ENCODE peak calls at places on chromosome 16, in ten cellular contexts. T is upper lobe of right lung; D is ovary; R is SJCRH30; V is effector memory CD4-positive, alpha-beta T cell; Z is CD8-positive, alpha-beta memory T cell; E is CD8-positive, alpha-beta T cell; J is cardiac muscle cell; B is body of pancreas; N is fibroblast of pulmonary artery. G is an unnamed sample.

GRCh38 chr16:69351309-69352027 is at the start of gene TMED6:
- DNase-seq in D (no peak), Z (no peak), N (no peak), E (no peak), R (no peak), J (no peak), T (no peak), V (no peak), B (peak), G (no peak)

GRCh38 chr16:11160676-11161115 is 95.3 kb downstream of the SOCS1 start:
- DNase-seq in T (no peak), V (no peak), E (no peak), R (no peak), N (no peak), Z (no peak), J (no peak), B (no peak), D (no peak), G (no peak)

GRCh38 chr16:83015871-83016270 is 389.1 kb downstream of the CDH13 start:
- DNase-seq in N (no peak), R (peak), D (no peak), B (no peak), T (no peak), Z (no peak), J (no peak), E (no peak), V (no peak), G (no peak)

GRCh38 chr16:75376475-75376907 is 56.8 kb downstream of the CFDP1 start:
- DNase-seq in N (no peak), R (no peak), D (no peak), B (peak), J (no peak), V (no peak), Z (no peak), T (no peak), E (no peak), G (no peak)

GRCh38 chr16:3729161-3730112 is 12.1 kb upstream of the TRAP1 start:
- DNase-seq in B (no peak), Z (no peak), V (no peak), D (peak), J (no peak), T (peak), R (no peak), N (no peak), E (no peak), G (no peak)

GRCh38 chr16:88323546-88324330 is 59.0 kb upstream of the ZNF469 start:
- DNase-seq in N (no peak), J (no peak), E (no peak), Z (no peak), B (no peak), T (no peak), V (no peak), D (no peak), R (no peak), G (no peak)

GRCh38 chr16:75820672-75821071 is 94.4 kb upstream of the CPHXL start:
- DNase-seq in B (no peak), T (no peak), J (no peak), R (no peak), V (no peak), D (no peak), N (no peak), E (no peak), Z (no peak), G (no peak)

GRCh38 chr16:7345423-7345822 is 12.8 kb downstream of the RBFOX1 start:
- DNase-seq in V (no peak), N (no peak), D (no peak), Z (no peak), T (no peak), B (no peak), J (no peak), E (no peak), R (peak), G (no peak)

GRCh38 chr16:8044796-8045195 is 545.5 kb downstream of the TMEM114 start:
- DNase-seq in E (no peak), R (no peak), D (no peak), Z (no peak), J (no peak), V (no peak), T (no peak), B (no peak), N (no peak), G (no peak)

GRCh38 chr16:23538919-23539278 is 18.3 kb downstream of the EARS2 start:
- DNase-seq in T (no peak), E (no peak), J (no peak), D (no peak), V (no peak), Z (no peak), B (no peak), R (no peak), N (no peak), G (no peak)

GRCh38 chr16:29680180-29680598 is 1.2 kb downstream of the QPRT start:
- DNase-seq in R (peak), J (no peak), D (no peak), Z (no peak), T (no peak), N (no peak), B (peak), V (no peak), E (no peak), G (no peak)

GRCh38 chr16:78990309-78990701 is 610.2 kb downstream of the MAF start:
- DNase-seq in D (no peak), N (no peak), J (no peak), B (no peak), E (no peak), V (no peak), T (no peak), Z (no peak), R (peak), G (no peak)

GRCh38 chr16:87945351-87946042 is 5.7 kb upstream of the BANP start:
- DNase-seq in N (peak), T (peak), B (peak), R (peak), V (no peak), E (no peak), D (peak), J (peak), Z (no peak), G (no peak)

GRCh38 chr16:22763655-22764054 is 50.3 kb upstream of the HS3ST2 start:
- DNase-seq in V (no peak), T (no peak), Z (no peak), D (no peak), N (no peak), R (peak), E (no peak), B (no peak), J (no peak), G (no peak)

GRCh38 chr16:86424413-86424812 is 85.9 kb upstream of the FOXF1 start:
- DNase-seq in V (no peak), N (no peak), Z (no peak), E (no peak), D (no peak), T (no peak), B (no peak), J (no peak), R (no peak), G (no peak)

GRCh38 chr16:88377961-88378360 is 4.8 kb upstream of the ZNF469 start:
- DNase-seq in B (no peak), E (no peak), J (no peak), V (no peak), Z (no peak), R (no peak), D (peak), N (no peak), T (peak), G (no peak)

GRCh38 chr16:892536-893255 is 78.1 kb downstream of the LMF1 start:
- DNase-seq in J (peak), D (no peak), N (no peak), T (no peak), E (no peak), R (no peak), B (no peak), Z (no peak), V (no peak), G (no peak)

GRCh38 chr16:2497116-2497630 is 16.6 kb upstream of the ATP6V0C start:
- DNase-seq in T (peak), D (no peak), E (no peak), B (peak), Z (no peak), R (peak), V (no peak), N (peak), J (peak), G (no peak)

GRCh38 chr16:23557779-23558330 is 328 bp downstream of the UBFD1 start:
- DNase-seq in J (peak), B (peak), T (no peak), N (peak), E (peak), R (no peak), D (no peak), V (peak), Z (peak), G (no peak)

GRCh38 chr16:6016530-6017184 is 919.1 kb upstream of the EEF2KMT start:
- DNase-seq in E (no peak), B (peak), V (no peak), T (no peak), Z (no peak), N (peak), D (no peak), R (peak), J (no peak), G (peak)

GRCh38 chr16:49484454-49484853 is 110.8 kb downstream of the C16orf78 start:
- DNase-seq in T (peak), J (peak), R (peak), V (no peak), B (peak), Z (no peak), N (peak), E (no peak), D (peak), G (no peak)

GRCh38 chr16:30846649-30847402 is 47.1 kb downstream of the BCL7C start:
- DNase-seq in E (no peak), T (no peak), D (no peak), N (no peak), R (no peak), B (no peak), V (no peak), Z (no peak), J (no peak), G (no peak)

GRCh38 chr16:81624718-81625543 is 154.2 kb upstream of the PLCG2 start:
- DNase-seq in Z (no peak), R (no peak), N (no peak), D (no peak), T (no peak), J (no peak), E (no peak), B (no peak), V (no peak), G (no peak)

GRCh38 chr16:87607223-87607622 is 4.9 kb downstream of the JPH3 start:
- DNase-seq in Z (no peak), J (no peak), B (no peak), E (no peak), T (peak), V (no peak), R (no peak), N (no peak), D (no peak), G (no peak)

GRCh38 chr16:48511071-48511540 is 98.9 kb downstream of the N4BP1 start:
- DNase-seq in R (peak), T (no peak), E (no peak), V (no peak), N (peak), B (no peak), J (peak), Z (no peak), D (peak), G (no peak)

GRCh38 chr16:88705746-88706287 is 391 bp downstream of the RNF166 start:
- DNase-seq in J (no peak), R (no peak), V (no peak), D (no peak), Z (no peak), T (no peak), E (no peak), N (no peak), B (no peak), G (no peak)

GRCh38 chr16:77782694-77783093 is 5.7 kb upstream of the VAT1L start:
- DNase-seq in T (no peak), Z (no peak), E (no peak), N (no peak), V (no peak), B (no peak), D (no peak), J (peak), R (no peak), G (no peak)

GRCh38 chr16:82037666-82038065 is 2.6 kb downstream of the HSD17B2 start:
- DNase-seq in T (no peak), J (no peak), R (peak), B (no peak), Z (no peak), N (no peak), E (no peak), D (no peak), V (no peak), G (no peak)

GRCh38 chr16:65782537-65783290 is 583.8 kb upstream of the CDH5 start:
- DNase-seq in J (peak), Z (no peak), V (no peak), T (no peak), D (no peak), E (no peak), N (peak), B (peak), R (no peak), G (no peak)

GRCh38 chr16:56997264-56997663 is 7.9 kb downstream of the NLRC5 start:
- DNase-seq in T (no peak), J (no peak), V (no peak), N (no peak), R (no peak), E (no peak), B (no peak), Z (no peak), D (no peak), G (no peak)

GRCh38 chr16:88284101-88284500 is 98.7 kb upstream of the ZNF469 start:
- DNase-seq in R (no peak), D (no peak), T (no peak), E (no peak), V (no peak), B (no peak), J (no peak), Z (no peak), N (no peak), G (no peak)

GRCh38 chr16:3656491-3657468 is 2.3 kb downstream of the DNASE1 start:
- DNase-seq in T (peak), R (no peak), Z (no peak), B (peak), E (peak), N (no peak), J (no peak), V (no peak), D (peak), G (no peak)

GRCh38 chr16:66717112-66717675 is 20.7 kb upstream of the CMTM4 start:
- DNase-seq in E (no peak), N (peak), Z (no peak), J (peak), T (no peak), V (no peak), R (peak), D (peak), B (no peak), G (no peak)

GRCh38 chr16:1532081-1532760 is 1.2 kb upstream of the TMEM204 start:
- DNase-seq in Z (no peak), N (no peak), J (no peak), T (no peak), E (no peak), B (peak), D (peak), V (no peak), R (peak), G (no peak)

GRCh38 chr16:78441298-78441697 is 341.8 kb downstream of the WWOX start:
- DNase-seq in N (no peak), Z (no peak), B (no peak), D (no peak), V (no peak), E (no peak), J (no peak), R (no peak), T (no peak), G (no peak)

GRCh38 chr16:67990018-67990386 is 9.3 kb downstream of the DPEP2 start:
- DNase-seq in Z (no peak), D (no peak), N (no peak), E (no peak), R (no peak), V (no peak), B (no peak), T (no peak), J (no peak), G (no peak)

GRCh38 chr16:67992661-67993206 is 6.5 kb downstream of the DPEP2 start:
- DNase-seq in N (no peak), R (no peak), B (no peak), E (no peak), V (no peak), J (no peak), D (no peak), T (no peak), Z (no peak), G (no peak)

GRCh38 chr16:67989322-67990017 is 9.2 kb upstream of the DPEP3 start:
- DNase-seq in V (no peak), J (no peak), B (no peak), R (no peak), D (no peak), Z (no peak), N (no peak), T (no peak), E (no peak), G (no peak)

GRCh38 chr16:67995423-67995822 is 3.9 kb downstream of the DPEP2 start:
- DNase-seq in E (no peak), J (no peak), R (no peak), D (no peak), N (no peak), Z (no peak), B (no peak), V (no peak), T (no peak), G (no peak)

GRCh38 chr16:67993207-67994036 is 5.9 kb downstream of the DPEP2 start:
- DNase-seq in T (peak), N (peak), D (peak), E (peak), R (peak), Z (peak), B (peak), V (peak), J (peak), G (peak)
- H3K4me3 ChIP-seq in T (peak), N (peak), D (no peak), E (peak), R (peak), Z (peak), B (no peak), V (peak), J (no peak), G (peak)

GRCh38 chr16:90046971-90047713 is 27.9 kb upstream of the DBNDD1 start:
- DNase-seq in R (no peak), J (peak), V (no peak), T (peak), B (peak), E (no peak), Z (no peak), N (peak), D (peak), G (no peak)
- H3K4me3 ChIP-seq in R (peak), J (peak), V (peak), T (peak), B (peak), E (peak), Z (peak), N (peak), D (peak), G (no peak)

GRCh38 chr16:72848759-72849664 is 198.9 kb downstream of the ZFHX3 start:
- DNase-seq in Z (no peak), T (peak), N (peak), J (peak), V (no peak), R (peak), E (no peak), D (peak), B (peak), G (no peak)
- H3K4me3 ChIP-seq in Z (no peak), T (no peak), N (no peak), J (no peak), V (no peak), R (peak), E (no peak), D (no peak), B (no peak), G (no peak)

DNA sequence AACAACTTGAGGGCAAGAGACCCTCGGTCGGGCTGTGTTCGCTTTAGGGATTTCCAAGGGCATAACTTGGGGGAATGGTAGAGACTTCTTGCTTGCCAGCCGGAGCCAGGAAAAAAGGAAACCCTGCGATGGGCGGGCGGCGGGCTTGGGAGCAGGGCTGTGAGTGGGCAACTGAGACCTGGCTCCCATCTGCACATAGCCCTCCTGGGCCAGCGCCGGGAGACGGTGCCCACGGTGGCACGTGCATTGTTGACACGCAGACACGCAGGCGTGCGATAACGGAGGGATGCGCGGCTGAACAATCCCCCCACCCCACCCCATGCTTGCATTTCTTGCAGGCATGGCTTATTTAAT is 17.0 kb upstream of the ZFHX3 start:
- DNase-seq in B (no peak), J (no peak), D (no peak), E (no peak), N (no peak), R (no peak), V (no peak), T (no peak), Z (no peak), G (no peak)
- H3K4me3 ChIP-seq in B (no peak), J (no peak), D (no peak), E (no peak), N (peak), R (no peak), V (no peak), T (peak), Z (no peak), G (no peak)

GRCh38 chr16:84120023-84120422 is 3.3 kb upstream of the MBTPS1 start:
- DNase-seq in V (no peak), Z (no peak), B (no peak), T (no peak), D (no peak), R (no peak), E (no peak), N (no peak), J (no peak), G (no peak)
- H3K4me3 ChIP-seq in V (no peak), Z (no peak), B (no peak), T (no peak), D (no peak), R (no peak), E (no peak), N (no peak), J (no peak), G (no peak)

GRCh38 chr16:52546291-52546941 is 527 bp downstream of the TOX3 start:
- DNase-seq in E (no peak), B (no peak), J (no peak), N (no peak), V (no peak), R (peak), D (no peak), T (no peak), Z (no peak), G (no peak)
- H3K4me3 ChIP-seq in E (no peak), B (peak), J (peak), N (no peak), V (no peak), R (peak), D (peak), T (peak), Z (no peak), G (no peak)

DNA sequence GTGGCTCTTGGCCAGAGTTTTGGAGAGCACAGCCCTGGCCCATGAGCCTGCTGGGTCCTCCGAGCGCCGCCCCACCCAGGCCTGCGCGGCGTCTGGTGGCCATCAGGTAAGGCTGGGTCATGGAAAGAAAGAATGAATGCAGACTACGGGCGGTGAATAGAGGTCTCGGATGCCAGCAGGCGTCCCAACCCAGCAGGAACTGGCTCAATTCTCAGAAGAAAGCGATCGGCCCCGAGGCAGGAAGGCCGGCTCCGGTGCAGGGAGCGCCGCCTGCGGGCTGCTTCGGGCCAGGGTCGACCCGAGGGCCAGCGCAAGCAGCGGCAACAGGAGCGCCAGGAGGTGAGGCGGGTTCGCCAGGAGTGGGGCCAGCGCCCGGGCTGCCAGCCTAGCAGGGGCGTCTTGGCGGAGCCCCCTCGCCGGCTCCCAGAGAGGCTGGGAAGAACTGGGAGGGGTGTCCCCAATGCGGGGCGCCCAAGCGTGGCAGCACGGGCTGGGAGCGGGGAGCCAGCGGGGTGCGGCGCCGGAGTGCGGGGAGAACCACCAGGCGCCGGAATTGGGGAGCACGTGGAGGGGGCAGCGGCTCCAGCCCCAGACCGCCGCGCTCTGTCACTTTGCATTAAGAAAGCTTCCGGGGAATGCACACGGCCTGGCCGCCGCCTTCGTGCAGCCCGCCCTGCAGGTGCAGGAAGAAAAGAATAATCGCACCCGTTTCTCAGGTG is 7.1 kb upstream of the TMC5 start:
- DNase-seq in T (peak), J (peak), N (no peak), Z (no peak), B (peak), R (no peak), E (no peak), V (no peak), D (no peak), G (no peak)
- H3K4me3 ChIP-seq in T (peak), J (peak), N (no peak), Z (no peak), B (no peak), R (no peak), E (no peak), V (peak), D (peak), G (no peak)

DNA sequence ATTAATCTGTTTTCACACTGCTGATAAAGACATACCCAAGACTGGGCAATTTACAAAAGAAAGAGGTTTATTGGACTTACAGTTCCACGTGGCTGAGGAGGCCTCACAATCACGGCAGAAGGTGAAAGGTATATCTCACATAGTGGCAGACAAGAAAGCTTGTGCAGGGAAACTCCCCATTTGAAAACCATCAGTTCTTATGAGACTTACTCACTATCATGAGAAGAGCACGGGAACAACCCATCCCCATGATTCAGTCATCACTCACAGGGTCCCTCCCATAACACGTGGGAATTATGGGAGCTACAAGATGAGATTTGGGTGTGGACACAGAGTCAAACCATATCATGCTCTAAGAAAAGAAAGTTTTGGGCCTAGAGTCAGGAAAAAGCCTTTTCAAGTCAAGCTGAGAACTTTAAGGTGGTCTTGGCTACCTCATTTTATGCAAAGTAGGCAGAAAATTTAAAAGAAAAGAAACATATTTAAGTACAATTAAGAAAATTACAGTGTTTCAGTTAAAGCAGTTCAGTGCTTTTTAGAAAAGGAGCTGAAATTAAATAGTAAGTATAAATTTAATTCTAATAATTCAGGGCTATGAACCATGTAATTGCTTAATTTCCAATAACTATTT is 24.9 kb upstream of the CRYM start:
- DNase-seq in R (no peak), B (no peak), V (no peak), T (no peak), J (peak), D (no peak), Z (no peak), E (no peak), N (peak), G (no peak)
- H3K4me3 ChIP-seq in R (no peak), B (no peak), V (no peak), T (no peak), J (no peak), D (no peak), Z (no peak), E (no peak), N (peak), G (no peak)